ENCODE peak calls at places on chromosomes 13 and 19, in nine cellular contexts. Z is tibial nerve, L is Caco-2, E is tibial artery, N is stomach, H is hepatocyte, C is psoas muscle, M is pancreas, T is heart right ventricle. G is an unnamed sample.

GRCh38 chr19:33647146-33647545 is 25.4 kb downstream of the CHST8 start:
- DNase-seq in T (no peak), M (peak; percentile 20), C (no peak), Z (no peak), E (no peak), L (no peak), H (no peak), N (peak; percentile 5), G (no peak)

GRCh38 chr13:109468123-109468522 is 318.3 kb downstream of the IRS2 start:
- DNase-seq in H (no peak), C (no peak), Z (no peak), N (no peak), T (no peak), L (no peak), M (no peak), E (no peak), G (no peak)

GRCh38 chr19:52689804-52690394 is 44.9 kb downstream of the ZNF611 start:
- DNase-seq in C (peak; percentile 64), M (peak; percentile 70), Z (peak; percentile 29), T (peak; percentile 40), H (peak; percentile 40), N (peak; percentile 28), L (peak; percentile 49), E (peak; percentile 46), G (peak; percentile 65)

GRCh38 chr19:12841094-12841493 is 2.8 kb downstream of the MAST1 start:
- DNase-seq in N (no peak), C (peak; percentile 53), H (peak; percentile 77), Z (no peak), E (no peak), T (no peak), L (peak; percentile 57), M (peak; percentile 60), G (peak; percentile 54)

GRCh38 chr13:104372128-104372527 is 1305.9 kb upstream of the SLC10A2 start:
- DNase-seq in T (no peak), Z (no peak), L (no peak), C (no peak), E (no peak), N (no peak), M (no peak), H (no peak), G (no peak)

GRCh38 chr19:2050349-2050990 is 574 bp downstream of the MKNK2 start:
- DNase-seq in Z (no peak), T (no peak), M (no peak), H (no peak), L (no peak), E (no peak), C (no peak), N (no peak), G (no peak)

GRCh38 chr19:34838248-34838647 is 65.2 kb upstream of the ZNF599 start:
- DNase-seq in E (no peak), L (no peak), M (no peak), N (peak; percentile 17), Z (no peak), T (no peak), H (peak; percentile 21), C (no peak), G (no peak)

GRCh38 chr19:14361824-14362223 is 19.4 kb upstream of the ADGRE5 start:
- DNase-seq in H (no peak), C (no peak), N (no peak), T (no peak), L (peak; percentile 46), M (no peak), Z (no peak), E (no peak), G (no peak)

GRCh38 chr19:55698256-55698655 is 23.2 kb downstream of the EPN1 start:
- DNase-seq in Z (no peak), E (no peak), N (no peak), M (no peak), C (no peak), L (no peak), T (no peak), H (no peak), G (no peak)

GRCh38 chr13:24228852-24229458 is 68.4 kb downstream of the SPATA13 start:
- DNase-seq in M (no peak), Z (peak; percentile 52), H (peak; percentile 79), N (no peak), T (peak; percentile 44), L (no peak), E (no peak), C (no peak), G (no peak)

GRCh38 chr13:106493569-106493968 is 41.9 kb downstream of the EFNB2 start:
- DNase-seq in C (peak; percentile 53), N (no peak), L (no peak), E (peak; percentile 47), H (no peak), T (no peak), Z (peak; percentile 18), M (no peak), G (no peak)

GRCh38 chr19:50315773-50316448 is 13.3 kb downstream of the KCNC3 start:
- DNase-seq in L (peak; percentile 68), Z (no peak), E (no peak), C (peak; percentile 32), T (no peak), M (no peak), H (no peak), N (no peak), G (peak; percentile 23)

GRCh38 chr13:40656358-40656757 is 10.1 kb downstream of the FOXO1 start:
- DNase-seq in N (no peak), M (no peak), T (no peak), H (no peak), C (no peak), E (no peak), Z (no peak), L (no peak), G (no peak)

GRCh38 chr13:40660270-40660669 is 6.2 kb downstream of the FOXO1 start:
- DNase-seq in H (no peak), Z (no peak), E (no peak), M (no peak), C (no peak), L (no peak), N (no peak), T (no peak), G (no peak)

GRCh38 chr13:40660692-40661091 is 5.7 kb downstream of the FOXO1 start:
- DNase-seq in E (no peak), N (no peak), M (no peak), T (no peak), Z (no peak), L (no peak), C (no peak), H (no peak), G (no peak)

GRCh38 chr13:40657961-40658360 is 8.5 kb downstream of the FOXO1 start:
- DNase-seq in C (no peak), M (no peak), T (no peak), H (no peak), Z (no peak), N (no peak), L (no peak), E (no peak), G (no peak)

GRCh38 chr13:40657307-40657706 is 9.1 kb downstream of the FOXO1 start:
- DNase-seq in H (no peak), E (no peak), T (no peak), Z (no peak), C (no peak), M (no peak), L (no peak), N (no peak), G (no peak)
- H3K4me1 ChIP-seq in H (no peaks in the 10 kb centered on the region), E (no peaks in the 10 kb centered on the region), T (peaks cover 46% of the 10 kb centered on the region), Z (peaks cover 41% of the 10 kb centered on the region), C (peaks cover 62% of the 10 kb centered on the region), M (peaks cover 29% of the 10 kb centered on the region), L (peaks cover 14% of the 10 kb centered on the region), N (peaks cover 41% of the 10 kb centered on the region), G (peaks cover 24% of the 10 kb centered on the region)

GRCh38 chr13:110904748-110905147 is 10.1 kb downstream of the ANKRD10 start:
- DNase-seq in N (no peak), Z (no peak), M (no peak), T (no peak), H (no peak), E (no peak), L (no peak), C (no peak), G (no peak)

GRCh38 chr13:110911880-110912279 is 3.0 kb downstream of the ANKRD10 start:
- DNase-seq in T (no peak), H (no peak), C (no peak), M (no peak), E (no peak), N (no peak), L (no peak), Z (no peak), G (no peak)

GRCh38 chr13:110910013-110910890 is 4.6 kb downstream of the ANKRD10 start:
- DNase-seq in M (no peak), H (no peak), T (no peak), C (no peak), Z (no peak), N (no peak), E (no peak), L (no peak), G (no peak)

GRCh38 chr13:110907301-110907700 is 7.6 kb downstream of the ANKRD10 start:
- DNase-seq in C (no peak), T (no peak), E (no peak), Z (no peak), L (no peak), N (no peak), H (no peak), M (no peak), G (no peak)

GRCh38 chr13:110907951-110908898 is 6.6 kb downstream of the ANKRD10 start:
- DNase-seq in N (peak; percentile 71), M (no peak), L (peak; percentile 73), T (no peak), C (no peak), Z (no peak), H (peak; percentile 59), E (no peak), G (peak; percentile 60)
- H3K36me3 ChIP-seq in N (peaks cover 52% of the 10 kb centered on the region), M (no peaks in the 10 kb centered on the region), L (peaks cover 6% of the 10 kb centered on the region), T (peaks cover 44% of the 10 kb centered on the region), C (peaks cover 18% of the 10 kb centered on the region), Z (peaks cover 22% of the 10 kb centered on the region), H (peaks cover 7% of the 10 kb centered on the region), E (peaks cover 18% of the 10 kb centered on the region), G (no peaks in the 10 kb centered on the region)

DNA sequence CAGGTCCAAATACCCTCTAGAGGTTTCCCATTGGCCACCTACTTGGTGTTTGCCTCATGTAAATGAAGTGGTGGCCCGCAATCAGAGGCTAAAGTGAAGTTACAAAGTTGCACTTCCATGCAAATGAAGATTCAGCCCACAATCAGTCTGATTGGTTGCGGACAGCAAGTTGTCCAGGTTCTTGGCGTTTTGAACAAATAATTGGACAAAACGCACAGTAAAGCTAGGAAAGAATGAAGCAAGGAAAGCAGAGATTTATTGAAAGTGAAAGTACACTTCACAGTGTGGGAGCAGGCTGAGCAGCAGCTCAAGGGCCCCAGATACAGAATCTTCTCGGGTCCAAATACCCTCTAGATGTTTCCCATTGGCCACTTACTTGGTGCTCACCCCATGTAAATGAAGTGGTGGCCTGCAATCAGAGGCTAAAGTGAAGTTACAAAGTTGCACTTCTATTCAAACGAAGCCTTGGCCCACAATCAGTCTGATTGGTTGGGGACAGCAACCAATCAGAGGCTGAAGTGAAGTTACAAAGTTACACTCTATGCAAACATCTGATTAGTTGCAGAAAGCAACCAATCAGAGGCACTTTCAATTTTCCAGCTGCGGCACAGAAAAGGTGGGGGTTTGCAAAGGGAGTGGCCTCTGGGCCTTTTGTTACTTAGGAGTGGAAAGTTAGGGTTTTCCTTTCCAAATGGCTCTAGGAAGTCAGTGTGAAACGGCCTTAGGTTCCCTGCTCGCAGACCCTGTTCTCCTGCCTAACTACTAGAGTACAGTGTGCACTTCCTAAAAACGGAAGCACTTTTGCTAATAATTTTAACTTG is 4.7 kb upstream of the TM9SF2 start:
- DNase-seq in C (peak; percentile 65), L (peak; percentile 93), H (no peak), E (peak; percentile 76), N (peak; percentile 81), M (no peak), Z (peak; percentile 70), T (peak; percentile 84), G (peak; percentile 57)
- H3K4me3 ChIP-seq in C (peak overlapping the region; percentile 71), L (peak overlapping the region; percentile 40), H (no peak overlapping the region), E (peak overlapping the region; percentile 45), N (peak overlapping the region; percentile 42), M (no peak overlapping the region), Z (peak overlapping the region; percentile 44), T (peak overlapping the region; percentile 55), G (no peak overlapping the region)

GRCh38 chr19:17555480-17555928 is at the start of gene COLGALT1:
- DNase-seq in T (peak; percentile 99), C (peak; percentile 99), E (peak; percentile 100), Z (peak; percentile 100), L (peak; percentile 97), M (peak; percentile 97), H (peak; percentile 100), N (peak; percentile 100), G (peak; percentile 99)
- H3K4me1 ChIP-seq in T (peaks cover 47% of the 10 kb centered on the region), C (peaks cover 21% of the 10 kb centered on the region), E (no peaks in the 10 kb centered on the region), Z (peaks cover 27% of the 10 kb centered on the region), L (peaks cover 9% of the 10 kb centered on the region), M (peaks cover 9% of the 10 kb centered on the region), H (no peaks in the 10 kb centered on the region), N (peaks cover 23% of the 10 kb centered on the region), G (peaks cover 10% of the 10 kb centered on the region)

G was measured in mucosa of descending colon.